ENCODE peak calls at places on chromosomes 3 and 15, in ten cellular contexts. N, I, G, Z, F, P, B, H, Y and V are unnamed samples.

GRCh38 chr15:59200560-59200959 is 6.1 kb upstream of the LDHAL6B start:
- DNase-seq in N (no peak), I (no peak), G (no peak), Z (no peak), F (no peak), P (no peak), B (no peak), H (no peak), Y (peak), V (no peak)

GRCh38 chr3:187230011-187230410 is 32.7 kb downstream of the RTP1 start:
- DNase-seq in N (no peak), I (no peak), G (no peak), Z (peak), F (no peak), P (no peak), B (no peak), H (no peak), Y (peak), V (no peak)

GRCh38 chr3:4898454-4899313 is 80.6 kb upstream of the BHLHE40 start:
- DNase-seq in N (no peak), I (no peak), G (peak), Z (peak), F (no peak), P (peak), B (no peak), H (no peak), Y (peak), V (no peak)

GRCh38 chr15:73628976-73629854 is 4.0 kb downstream of the NPTN start:
- DNase-seq in N (no peak), I (no peak), G (no peak), Z (no peak), F (no peak), P (no peak), B (peak), H (no peak), Y (no peak), V (no peak)

GRCh38 chr3:164155386-164155785 is 922.9 kb downstream of the SI start:
- DNase-seq in N (no peak), I (no peak), G (no peak), Z (no peak), F (no peak), P (no peak), B (no peak), H (no peak), Y (no peak), V (no peak)

GRCh38 chr3:161272524-161272923 is 51.4 kb downstream of the NMD3 start:
- DNase-seq in N (no peak), I (no peak), G (no peak), Z (no peak), F (no peak), P (no peak), B (no peak), H (no peak), Y (no peak), V (no peak)

GRCh38 chr3:38127611-38128302 is 9.2 kb downstream of the ACAA1 start:
- DNase-seq in N (no peak), I (no peak), G (no peak), Z (no peak), F (no peak), P (no peak), B (no peak), H (no peak), Y (no peak), V (no peak)

GRCh38 chr3:108780235-108780634 is 23.0 kb upstream of the RETNLB start:
- DNase-seq in N (peak), I (no peak), G (no peak), Z (no peak), F (no peak), P (no peak), B (no peak), H (no peak), Y (no peak), V (no peak)

GRCh38 chr15:73982251-73982962 is 9.7 kb downstream of the STOML1 start:
- DNase-seq in N (no peak), I (no peak), G (peak), Z (peak), F (peak), P (no peak), B (no peak), H (peak), Y (peak), V (peak)

GRCh38 chr3:175199961-175200360 is 340.8 kb downstream of the NAALADL2 start:
- DNase-seq in N (no peak), I (no peak), G (no peak), Z (no peak), F (no peak), P (no peak), B (no peak), H (no peak), Y (peak), V (no peak)

GRCh38 chr3:50251220-50251619 is 15.2 kb downstream of the GNAI2 start:
- DNase-seq in N (no peak), I (peak), G (peak), Z (peak), F (no peak), P (no peak), B (no peak), H (no peak), Y (peak), V (no peak)

GRCh38 chr3:112042842-112043280 is 8.3 kb downstream of the TMPRSS7 start:
- DNase-seq in N (no peak), I (no peak), G (no peak), Z (no peak), F (no peak), P (no peak), B (no peak), H (no peak), Y (no peak), V (no peak)

GRCh38 chr3:134976948-134977347 is 181.9 kb downstream of the EPHB1 start:
- DNase-seq in N (no peak), I (no peak), G (no peak), Z (no peak), F (no peak), P (no peak), B (no peak), H (no peak), Y (no peak), V (no peak)

GRCh38 chr3:113097821-113098516 is 107.2 kb downstream of the GTPBP8 start:
- DNase-seq in N (no peak), I (peak), G (no peak), Z (peak), F (no peak), P (peak), B (no peak), H (no peak), Y (peak), V (peak)

GRCh38 chr15:52257734-52258062 is 37.9 kb downstream of the MYO5C start:
- DNase-seq in N (no peak), I (peak), G (peak), Z (peak), F (no peak), P (no peak), B (no peak), H (no peak), Y (peak), V (no peak)

GRCh38 chr15:40338041-40338657 is 2.6 kb downstream of the CCDC9B start:
- DNase-seq in N (peak), I (no peak), G (peak), Z (peak), F (peak), P (peak), B (no peak), H (peak), Y (no peak), V (no peak)

GRCh38 chr15:40337597-40337996 is 3.1 kb downstream of the CCDC9B start:
- DNase-seq in N (no peak), I (no peak), G (no peak), Z (no peak), F (no peak), P (no peak), B (no peak), H (no peak), Y (no peak), V (no peak)

GRCh38 chr15:40340038-40340739 is 550 bp downstream of the CCDC9B start:
- DNase-seq in N (no peak), I (no peak), G (peak), Z (peak), F (peak), P (no peak), B (no peak), H (peak), Y (peak), V (no peak)

GRCh38 chr15:40339621-40339945 is 1.2 kb downstream of the CCDC9B start:
- DNase-seq in N (no peak), I (no peak), G (no peak), Z (no peak), F (no peak), P (no peak), B (no peak), H (no peak), Y (no peak), V (no peak)

DNA sequence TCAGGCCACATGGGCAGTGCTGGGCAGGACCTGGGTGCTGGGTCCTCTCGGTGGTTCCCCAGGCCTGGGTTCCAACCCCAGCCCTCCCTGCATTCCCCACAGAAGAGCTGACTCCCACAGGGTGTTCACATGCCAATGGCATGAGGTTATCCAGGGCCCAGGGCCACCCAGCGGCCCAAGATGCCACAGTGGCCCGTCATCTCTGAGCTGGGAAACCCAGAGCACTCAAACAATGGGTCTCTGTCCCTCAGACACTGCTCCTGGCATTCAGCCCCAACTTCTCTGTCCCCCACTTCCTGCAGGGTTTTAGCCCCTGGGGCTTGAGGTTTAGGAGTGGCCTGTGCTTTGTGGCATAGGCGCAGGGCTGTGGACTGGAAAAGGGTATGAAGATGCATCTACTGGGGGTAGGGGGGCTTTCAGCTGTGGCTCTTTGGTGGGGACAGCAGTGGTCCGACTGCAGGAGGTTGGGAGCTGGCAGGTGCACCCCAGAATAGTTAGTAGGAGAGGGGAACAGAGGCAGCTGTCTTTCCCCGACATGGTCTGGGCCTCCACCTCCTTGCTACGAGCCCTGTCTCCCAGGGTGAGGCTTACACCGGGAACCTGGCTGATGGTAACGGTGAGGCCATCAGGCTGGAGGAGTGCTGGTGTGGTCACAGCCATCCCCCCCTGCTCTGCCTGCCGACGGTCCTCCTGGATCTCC is 1.7 kb downstream of the CCDC9B start:
- DNase-seq in N (no peak), I (peak), G (peak), Z (peak), F (peak), P (peak), B (no peak), H (peak), Y (peak), V (peak)
- H3K4me3 ChIP-seq in N (no peak), I (peak), G (no peak), Z (peak), F (peak), P (peak), B (no peak), H (peak), Y (peak), V (peak)

GRCh38 chr15:75727851-75728715 is 15.4 kb upstream of the CSPG4 start:
- DNase-seq in N (peak), I (no peak), G (peak), Z (peak), F (peak), P (peak), B (no peak), H (peak), Y (no peak), V (no peak)
- TF ChIP-seq CTCF in N (peak), I (peak), G (peak), Z (peak), F (peak), P (peak), B (peak), H (peak), Y (peak), V (peak)

DNA sequence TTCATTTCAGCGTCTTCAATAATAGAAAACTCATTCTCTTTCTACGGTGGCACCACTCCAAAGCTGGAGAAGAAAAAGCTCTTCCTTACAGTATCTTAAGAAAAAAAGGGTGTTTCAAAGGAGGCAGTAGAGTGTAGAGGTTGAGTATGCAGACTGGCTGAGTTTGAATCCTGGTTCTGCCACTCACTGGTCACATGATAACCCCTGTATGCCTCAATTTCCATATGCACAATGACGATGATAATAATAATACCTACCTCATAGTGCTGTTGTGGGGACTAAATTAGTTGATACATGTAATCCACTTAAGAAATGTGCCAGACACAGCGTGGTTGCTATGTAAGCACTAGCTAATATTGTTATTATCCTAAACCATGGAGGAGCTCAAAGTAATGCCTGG is 4.5 kb downstream of the ANP32A start:
- DNase-seq in N (no peak), I (no peak), G (no peak), Z (no peak), F (no peak), P (no peak), B (no peak), H (no peak), Y (no peak), V (no peak)
- H3K4me3 ChIP-seq in N (peak), I (no peak), G (no peak), Z (no peak), F (peak), P (peak), B (peak), H (peak), Y (no peak), V (no peak)

GRCh38 chr3:183502782-183503181 is 52.7 kb downstream of the KLHL6 start:
- DNase-seq in N (no peak), I (no peak), G (peak), Z (peak), F (no peak), P (no peak), B (no peak), H (no peak), Y (no peak), V (no peak)

GRCh38 chr3:183500981-183501704 is 54.4 kb downstream of the KLHL6 start:
- DNase-seq in N (no peak), I (no peak), G (no peak), Z (no peak), F (no peak), P (no peak), B (no peak), H (no peak), Y (no peak), V (no peak)

GRCh38 chr3:183502237-183502636 is 53.3 kb downstream of the KLHL6 start:
- DNase-seq in N (no peak), I (no peak), G (no peak), Z (no peak), F (no peak), P (no peak), B (no peak), H (no peak), Y (no peak), V (no peak)

GRCh38 chr3:183504597-183504996 is 50.9 kb downstream of the KLHL6 start:
- DNase-seq in N (no peak), I (no peak), G (no peak), Z (no peak), F (no peak), P (no peak), B (no peak), H (no peak), Y (no peak), V (no peak)

GRCh38 chr3:183503738-183504137 is 51.8 kb downstream of the KLHL6 start:
- DNase-seq in N (no peak), I (no peak), G (no peak), Z (no peak), F (no peak), P (no peak), B (no peak), H (no peak), Y (no peak), V (no peak)
- TF ChIP-seq CTCF in N (peak), I (no peak), G (no peak), Z (no peak), F (no peak), P (no peak), B (no peak), H (peak), Y (no peak), V (no peak)